ENCODE peak calls at places on chromosomes 5 and 9, in five cellular contexts. G is dorsolateral prefrontal cortex; P is aorta; U is PC-3; L is CD8-positive, alpha-beta T cell. Q is an unnamed sample.
A peak's percentile ranks its signal among the peaks of the same experiment; 100 is the strongest.

GRCh38 chr9:126468141-126468825 is 141.7 kb downstream of the MVB12B start:
- DNase-seq in G (peak; percentile 20), P (peak; percentile 36), U (no peak), L (no peak), Q (no peak)

GRCh38 chr5:100576217-100576751 is 41.1 kb downstream of the FAM174A start:
- DNase-seq in G (no peak), P (no peak), U (no peak), L (no peak), Q (no peak)

GRCh38 chr5:18244309-18244708 is 610.0 kb downstream of the TAF11L14 start:
- DNase-seq in G (no peak), P (no peak), U (no peak), L (no peak), Q (no peak)

GRCh38 chr5:151664694-151665583 is 21.8 kb downstream of the SPARC start:
- DNase-seq in G (no peak), P (peak; percentile 69), U (no peak), L (no peak), Q (no peak)

GRCh38 chr5:19314840-19315239 is 673.2 kb downstream of the CDH18 start:
- DNase-seq in G (no peak), P (no peak), U (peak; percentile 97), L (no peak), Q (no peak)

GRCh38 chr5:174760721-174761120 is 36.3 kb downstream of the MSX2 start:
- DNase-seq in G (no peak), P (no peak), U (no peak), L (no peak), Q (no peak)

GRCh38 chr5:17169507-17169906 is 47.9 kb upstream of the BASP1 start:
- DNase-seq in G (no peak), P (no peak), U (no peak), L (no peak), Q (no peak)

GRCh38 chr9:18638448-18639249 is 164.7 kb downstream of the ADAMTSL1 start:
- DNase-seq in G (no peak), P (no peak), U (peak; percentile 22), L (no peak), Q (no peak)

GRCh38 chr5:142475102-142475501 is 150.3 kb upstream of the SPRY4 start:
- DNase-seq in G (no peak), P (no peak), U (peak; percentile 1), L (no peak), Q (peak; percentile 27)

GRCh38 chr9:75146229-75146628 is 57.9 kb downstream of the OSTF1 start:
- DNase-seq in G (no peak), P (no peak), U (no peak), L (no peak), Q (peak; percentile 94)

GRCh38 chr9:107733530-107733907 is 243.9 kb upstream of the KLF4 start:
- DNase-seq in G (no peak), P (peak; percentile 75), U (no peak), L (no peak), Q (peak; percentile 37)

GRCh38 chr5:41010572-41010971 is 60.6 kb downstream of the MROH2B start:
- DNase-seq in G (no peak), P (no peak), U (no peak), L (no peak), Q (no peak)

GRCh38 chr5:72076901-72077300 is 30.4 kb upstream of the MAP1B start:
- DNase-seq in G (no peak), P (no peak), U (no peak), L (no peak), Q (no peak)

GRCh38 chr9:36970007-36970888 is 63.8 kb downstream of the PAX5 start:
- DNase-seq in G (no peak), P (no peak), U (peak; percentile 34), L (no peak), Q (peak; percentile 14)

GRCh38 chr5:3606121-3606831 is 10.6 kb downstream of the IRX1 start:
- DNase-seq in G (no peak), P (no peak), U (no peak), L (no peak), Q (no peak)

GRCh38 chr5:149939572-149939971 is 5.0 kb downstream of the PDE6A start:
- DNase-seq in G (no peak), P (no peak), U (peak; percentile 95), L (no peak), Q (peak; percentile 16)

GRCh38 chr9:137461663-137462395 is 2.7 kb upstream of the NSMF start:
- DNase-seq in G (no peak), P (peak; percentile 73), U (no peak), L (peak; percentile 87), Q (peak; percentile 58)

GRCh38 chr5:157076558-157076957 is 17.6 kb upstream of the HAVCR1 start:
- DNase-seq in G (no peak), P (no peak), U (peak; percentile 49), L (no peak), Q (no peak)

GRCh38 chr5:58156977-58157701 is 302.7 kb downstream of the PLK2 start:
- DNase-seq in G (peak; percentile 66), P (no peak), U (no peak), L (no peak), Q (peak; percentile 61)

GRCh38 chr5:94440015-94440414 is 178.4 kb downstream of the KIAA0825 start:
- DNase-seq in G (no peak), P (no peak), U (no peak), L (no peak), Q (no peak)

GRCh38 chr9:81623778-81624177 is 65.6 kb downstream of the TLE1 start:
- DNase-seq in G (no peak), P (no peak), U (no peak), L (no peak), Q (no peak)

GRCh38 chr5:87649455-87649854 is 236.7 kb upstream of the CCNH start:
- DNase-seq in G (no peak), P (no peak), U (peak; percentile 70), L (no peak), Q (peak; percentile 70)

GRCh38 chr5:172713113-172713808 is 57.7 kb downstream of the DUSP1 start:
- DNase-seq in G (peak; percentile 72), P (peak; percentile 72), U (peak; percentile 48), L (peak; percentile 84), Q (no peak)

GRCh38 chr5:10578292-10578663 is 14.4 kb downstream of the ANKRD33B start:
- DNase-seq in G (peak; percentile 9), P (no peak), U (no peak), L (no peak), Q (no peak)

GRCh38 chr5:89929173-89929572 is 480.4 kb downstream of the CETN3 start:
- DNase-seq in G (no peak), P (no peak), U (no peak), L (no peak), Q (no peak)

GRCh38 chr5:150621301-150621700 is 19.2 kb upstream of the SYNPO start:
- DNase-seq in G (no peak), P (no peak), U (no peak), L (no peak), Q (no peak)

GRCh38 chr5:131536211-131536826 is 98.7 kb downstream of the RAPGEF6 start:
- DNase-seq in G (no peak), P (no peak), U (no peak), L (no peak), Q (no peak)

GRCh38 chr5:72517961-72518690 is 10.9 kb upstream of the ZNF366 start:
- DNase-seq in G (no peak), P (peak; percentile 88), U (no peak), L (no peak), Q (peak; percentile 72)

GRCh38 chr5:36389245-36389644 is 87.5 kb upstream of the RANBP3L start:
- DNase-seq in G (no peak), P (peak; percentile 51), U (no peak), L (no peak), Q (no peak)

GRCh38 chr5:178083942-178084341 is 29.4 kb upstream of the N4BP3 start:
- DNase-seq in G (no peak), P (no peak), U (peak; percentile 73), L (no peak), Q (peak; percentile 75)

GRCh38 chr9:87259543-87259942 is 238.1 kb upstream of the DAPK1 start:
- DNase-seq in G (no peak), P (no peak), U (no peak), L (no peak), Q (no peak)

DNA sequence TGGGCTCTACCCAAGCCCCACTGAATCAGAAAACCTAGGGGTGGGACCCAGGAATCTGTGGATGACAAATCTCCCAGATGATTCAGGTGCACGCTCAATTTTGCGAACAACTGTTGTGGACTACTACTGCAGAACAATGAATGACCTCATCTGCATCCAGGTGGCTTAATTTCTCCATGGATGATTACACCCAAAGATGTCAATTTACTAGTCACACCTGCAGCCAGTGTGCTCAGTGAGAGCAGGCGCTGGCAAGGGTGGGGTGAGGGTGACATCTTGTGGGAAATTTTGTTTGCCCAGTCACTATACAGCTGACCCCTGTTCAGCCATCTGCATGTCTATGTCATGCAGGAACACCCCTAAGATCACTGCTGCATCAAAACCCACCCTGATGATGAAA is 118.2 kb downstream of the ENTREP1 start:
- DNase-seq in G (no peak), P (no peak), U (no peak), L (no peak), Q (no peak)
- H3K27me3 ChIP-seq in G (no peaks in the 10 kb centered on the region), P (no peaks in the 10 kb centered on the region), U (peaks cover 10% of the 10 kb centered on the region), L (no peaks in the 10 kb centered on the region), Q (no peaks in the 10 kb centered on the region)

GRCh38 chr5:958701-959571 is 49.7 kb upstream of the NKD2 start:
- DNase-seq in G (no peak), P (peak; percentile 46), U (peak; percentile 87), L (no peak), Q (no peak)
- H3K27me3 ChIP-seq in G (no peaks in the 10 kb centered on the region), P (no peaks in the 10 kb centered on the region), U (peaks cover 10% of the 10 kb centered on the region), L (no peaks in the 10 kb centered on the region), Q (no peaks in the 10 kb centered on the region)

GRCh38 chr5:181118369-181118768 is 12.6 kb downstream of the OR2V1 start:
- DNase-seq in G (no peak), P (no peak), U (no peak), L (no peak), Q (no peak)

GRCh38 chr5:181114844-181115778 is 15.9 kb downstream of the OR2V1 start:
- DNase-seq in G (no peak), P (no peak), U (peak; percentile 82), L (no peak), Q (peak; percentile 93)

GRCh38 chr5:181111010-181111409 is 20.0 kb downstream of the OR2V1 start:
- DNase-seq in G (no peak), P (no peak), U (no peak), L (no peak), Q (no peak)

GRCh38 chr5:181119105-181119504 is 11.9 kb downstream of the OR2V1 start:
- DNase-seq in G (no peak), P (no peak), U (no peak), L (no peak), Q (no peak)

GRCh38 chr5:181114284-181114843 is 16.6 kb downstream of the OR2V1 start:
- DNase-seq in G (no peak), P (no peak), U (no peak), L (no peak), Q (no peak)
- H3K27me3 ChIP-seq in G (peaks cover 11% of the 10 kb centered on the region), P (no peaks in the 10 kb centered on the region), U (no peaks in the 10 kb centered on the region), L (peaks cover 21% of the 10 kb centered on the region), Q (peaks cover 10% of the 10 kb centered on the region)

GRCh38 chr9:84000186-84000585 is 19.6 kb downstream of the RMI1 start:
- DNase-seq in G (no peak), P (no peak), U (no peak), L (no peak), Q (no peak)
- H3K27me3 ChIP-seq in G (no peaks in the 10 kb centered on the region), P (no peaks in the 10 kb centered on the region), U (no peaks in the 10 kb centered on the region), L (no peaks in the 10 kb centered on the region), Q (no peaks in the 10 kb centered on the region)

GRCh38 chr5:885529-885928 is 7.1 kb downstream of the BRD9 start:
- DNase-seq in G (peak; percentile 56), P (no peak), U (no peak), L (no peak), Q (no peak)
- H3K27me3 ChIP-seq in G (no peaks in the 10 kb centered on the region), P (no peaks in the 10 kb centered on the region), U (no peaks in the 10 kb centered on the region), L (no peaks in the 10 kb centered on the region), Q (no peaks in the 10 kb centered on the region)